ENCODE peak calls at places on chromosomes 13 and 19, in five cellular contexts. O is AG04450, T is stomach, Z is choroid plexus epithelial cell, X is ovary. G is an unnamed sample.

GRCh38 chr13:21777813-21778212 is 106.9 kb downstream of the FGF9 start:
- DNase-seq in X (no peak), O (no peak), Z (no peak), T (no peak), G (no peak)

GRCh38 chr19:51751655-51752054 is at the start of gene FPR1:
- DNase-seq in Z (peak), O (no peak), X (no peak), T (no peak), G (no peak)

GRCh38 chr19:21022996-21023395 is 2.5 kb downstream of the ZNF430 start:
- DNase-seq in T (no peak), Z (peak), X (no peak), O (no peak), G (peak)

GRCh38 chr13:37531054-37531453 is 67.5 kb downstream of the POSTN start:
- DNase-seq in T (no peak), O (no peak), X (no peak), Z (peak), G (no peak)

GRCh38 chr19:3095375-3096191 is 1.4 kb downstream of the GNA11 start:
- DNase-seq in T (no peak), X (no peak), O (no peak), Z (no peak), G (peak)

GRCh38 chr13:50529154-50529882 is 314.2 kb downstream of the DLEU7 start:
- DNase-seq in T (peak), O (peak), Z (peak), X (peak), G (peak)

GRCh38 chr13:45207319-45207718 is 6.5 kb upstream of the KCTD4 start:
- DNase-seq in X (no peak), Z (peak), T (no peak), O (no peak), G (peak)

GRCh38 chr19:19823916-19824315 is 2.4 kb upstream of the ZNF506 start:
- DNase-seq in X (no peak), O (no peak), Z (no peak), T (no peak), G (no peak)

GRCh38 chr19:1566392-1567115 is 1.6 kb downstream of the MEX3D start:
- DNase-seq in O (peak), T (peak), X (peak), Z (peak), G (peak)

GRCh38 chr19:46409146-46409545 is 4.2 kb downstream of the CCDC8 start:
- DNase-seq in X (no peak), T (no peak), O (no peak), Z (no peak), G (no peak)

GRCh38 chr13:41231025-41231677 is 32.2 kb downstream of the MTRF1 start:
- DNase-seq in T (no peak), Z (no peak), O (no peak), X (no peak), G (no peak)

GRCh38 chr13:23323946-23324709 is 109.4 kb downstream of the SACS start:
- DNase-seq in Z (no peak), O (no peak), X (no peak), T (no peak), G (peak)

GRCh38 chr13:99033814-99034213 is 56.0 kb upstream of the DOCK9 start:
- DNase-seq in O (no peak), Z (peak), T (no peak), X (no peak), G (peak)

GRCh38 chr19:15437355-15438123 is 12.2 kb downstream of the WIZ start:
- DNase-seq in T (peak), X (no peak), O (no peak), Z (peak), G (no peak)

GRCh38 chr19:40613669-40614594 is 12.8 kb downstream of the LTBP4 start:
- DNase-seq in O (peak), Z (peak), T (peak), X (peak), G (peak)

GRCh38 chr19:48818234-48818823 is 7.5 kb upstream of the BCAT2 start:
- DNase-seq in Z (no peak), X (no peak), T (peak), O (no peak), G (no peak)

GRCh38 chr13:80215368-80215767 is 125.6 kb downstream of the SPRY2 start:
- DNase-seq in O (peak), T (no peak), Z (peak), X (no peak), G (peak)

GRCh38 chr19:58586131-58586765 is 13.1 kb upstream of the MZF1 start:
- DNase-seq in O (no peak), T (no peak), Z (no peak), X (no peak), G (no peak)

GRCh38 chr13:74052402-74052928 is 81.7 kb downstream of the KLF12 start:
- DNase-seq in T (peak), Z (no peak), X (no peak), O (no peak), G (peak)

GRCh38 chr13:98503175-98504028 is 73.5 kb downstream of the STK24 start:
- DNase-seq in T (no peak), X (no peak), O (no peak), Z (peak), G (no peak)

GRCh38 chr19:47158879-47159509 is 28.4 kb downstream of the SAE1 start:
- DNase-seq in O (no peak), X (no peak), T (no peak), Z (peak), G (peak)

GRCh38 chr13:47890146-47890814 is 110.8 kb downstream of the SUCLA2 start:
- DNase-seq in X (no peak), O (no peak), T (no peak), Z (peak), G (no peak)

GRCh38 chr19:18898081-18898532 is 2.1 kb upstream of the CERS1 start:
- DNase-seq in T (no peak), X (peak), Z (no peak), O (no peak), G (no peak)

GRCh38 chr13:26872444-26873173 is 112.0 kb upstream of the GPR12 start:
- DNase-seq in Z (peak), O (no peak), X (no peak), T (peak), G (peak)

GRCh38 chr13:37211542-37211941 is 106.1 kb upstream of the CSNK1A1L start:
- DNase-seq in X (no peak), Z (no peak), T (no peak), O (no peak), G (no peak)

DNA sequence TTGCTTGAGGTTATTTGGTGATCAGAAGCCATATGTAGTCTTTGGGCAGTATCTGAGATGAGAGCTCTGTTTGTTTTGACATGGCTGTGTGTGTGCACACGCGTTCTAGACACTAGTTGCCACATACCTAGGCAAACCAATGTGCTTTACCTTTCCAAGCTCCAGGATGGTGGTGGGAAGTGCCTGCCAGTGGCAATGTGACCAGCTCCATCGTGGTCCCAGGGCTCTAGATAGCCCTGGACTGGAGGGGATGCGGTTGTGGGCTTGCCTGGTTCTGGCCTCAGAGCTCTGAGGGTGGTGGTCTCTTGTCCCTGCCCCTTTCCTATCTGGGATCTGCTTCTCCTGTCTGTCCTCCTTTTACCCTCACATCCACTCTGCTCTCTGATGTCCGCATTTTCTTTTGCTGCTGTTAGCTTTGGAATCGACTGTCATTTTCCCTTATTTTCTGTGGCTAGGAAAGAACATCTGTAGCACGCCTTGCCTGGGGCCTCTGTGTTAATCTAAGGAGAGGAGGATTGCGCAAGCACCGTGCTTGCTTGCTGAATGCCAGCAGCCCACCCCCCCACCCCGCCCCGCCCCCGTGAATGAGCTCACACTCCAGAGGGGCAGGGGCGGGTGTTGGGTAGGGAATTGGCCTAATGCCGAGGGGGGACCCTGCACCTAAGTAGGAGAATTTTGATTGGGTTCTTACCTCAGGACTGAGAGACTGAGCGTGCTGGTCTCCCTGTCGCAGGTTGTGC is 89.5 kb downstream of the ARHGEF7 start:
- DNase-seq in T (no peak), Z (peak), O (peak), X (peak), G (peak)
- H3K4me3 ChIP-seq in T (no peak), Z (peak), O (peak), X (no peak), G (no peak)

DNA sequence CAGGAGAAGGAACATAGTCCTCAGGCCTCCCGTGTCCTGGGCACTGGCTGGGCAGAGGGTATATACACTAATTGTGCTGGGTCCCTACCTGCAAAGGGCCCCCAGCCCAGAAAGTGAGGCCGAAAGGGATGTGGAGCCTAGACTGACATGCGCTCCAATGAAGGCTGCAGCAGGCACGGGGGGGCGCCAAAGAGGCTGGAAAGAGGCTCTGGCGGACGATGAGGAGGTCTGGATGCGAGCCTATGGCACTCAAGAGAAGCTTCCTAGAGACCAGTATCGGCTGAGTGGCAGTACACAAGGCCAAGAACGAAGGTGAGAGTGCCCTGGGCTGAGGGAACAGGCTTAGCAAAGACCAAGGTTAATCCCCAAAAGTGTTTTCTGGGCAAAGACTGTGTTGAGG is 16.6 kb downstream of the VRK3 start:
- DNase-seq in X (no peak), O (no peak), T (no peak), Z (peak), G (no peak)
- TF ChIP-seq CTCF in X (no peak), O (no peak), T (no peak), Z (peak), G (no peak)

GRCh38 chr19:50717891-50718254 is 1.7 kb downstream of the SHANK1 start:
- DNase-seq in T (no peak), O (no peak), Z (no peak), X (no peak), G (no peak)
- H3K4me3 ChIP-seq in T (peak), O (peak), Z (no peak), X (no peak), G (no peak)

GRCh38 chr13:83780201-83780600 is 102.1 kb downstream of the SLITRK1 start:
- DNase-seq in X (no peak), Z (peak), O (no peak), T (no peak), G (peak)
- TF ChIP-seq CTCF in X (no peak), Z (peak), O (peak), T (no peak), G (peak)

DNA sequence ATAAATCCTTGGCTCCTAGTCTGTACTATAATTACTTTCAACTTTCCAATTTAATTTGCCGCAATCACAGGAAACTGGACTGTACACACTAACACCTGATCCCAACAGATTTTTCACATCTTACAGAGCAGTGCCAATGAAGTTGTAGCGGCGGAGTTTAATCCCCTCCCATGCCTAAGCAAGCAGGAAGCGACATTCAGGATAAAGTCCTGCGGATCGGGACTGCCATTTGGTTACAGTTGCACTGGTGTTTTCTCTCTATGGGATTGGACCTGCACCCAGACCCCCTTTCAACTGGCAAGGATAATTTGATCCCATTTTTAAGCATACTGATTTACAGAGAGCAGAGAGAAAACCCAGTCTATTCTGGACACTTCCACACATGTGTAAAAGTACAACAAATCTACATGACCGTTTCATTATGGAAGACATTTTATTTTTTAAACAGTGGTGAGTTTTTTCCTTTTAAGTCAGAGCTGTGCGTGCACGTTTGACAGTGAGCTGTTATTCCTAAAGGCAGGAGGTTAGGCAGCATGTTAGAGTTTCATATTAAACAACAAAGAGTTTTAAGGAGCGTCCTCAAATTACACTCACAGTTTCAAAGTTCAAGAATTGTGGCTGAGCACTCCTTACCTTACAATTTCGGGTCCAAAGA is 141.8 kb upstream of the RFC3 start:
- DNase-seq in T (peak), Z (peak), X (no peak), O (no peak), G (peak)
- H3K4me3 ChIP-seq in T (peak), Z (peak), X (peak), O (peak), G (peak)

GRCh38 chr19:39412100-39412866 is at the start of gene PLEKHG2:
- DNase-seq in O (peak), Z (peak), X (peak), T (peak), G (peak)

GRCh38 chr19:39411832-39412099 is 703 bp upstream of the PLEKHG2 start:
- DNase-seq in O (peak), T (peak), Z (peak), X (peak), G (peak)

GRCh38 chr19:39413903-39414608 is 1.6 kb downstream of the PLEKHG2 start:
- DNase-seq in O (no peak), T (no peak), X (peak), Z (no peak), G (no peak)

GRCh38 chr19:39413269-39413902 is 917 bp downstream of the PLEKHG2 start:
- DNase-seq in T (no peak), O (no peak), Z (peak), X (peak), G (no peak)

DNA sequence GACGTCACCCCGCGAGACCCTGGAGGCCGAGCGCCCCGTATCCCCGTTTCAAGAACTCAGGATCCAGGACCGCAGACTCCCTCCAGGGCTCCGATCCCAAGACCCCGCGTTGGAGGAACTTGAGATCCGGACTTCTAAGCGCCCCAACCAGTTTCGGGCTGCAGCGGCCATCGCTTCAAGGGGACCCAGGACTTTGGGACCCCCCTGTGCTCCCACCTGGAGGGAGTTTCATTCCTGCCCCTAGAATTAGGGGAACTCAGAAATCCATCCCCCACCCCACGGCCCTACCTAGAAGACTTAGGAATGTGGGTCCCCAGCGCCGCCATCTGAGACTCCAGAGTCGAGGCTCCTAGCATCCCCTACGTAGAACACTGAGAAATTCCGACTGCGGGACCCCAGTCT is 399 bp downstream of the PLEKHG2 start:
- DNase-seq in T (no peak), X (no peak), Z (no peak), O (no peak), G (no peak)
- TF ChIP-seq CTCF in T (no peak), X (no peak), Z (no peak), O (no peak), G (no peak)

GRCh38 chr13:112791662-112792440 is 102.0 kb downstream of the ATP11A start:
- DNase-seq in O (no peak), T (peak), X (no peak), Z (no peak), G (peak)
- H3K4me3 ChIP-seq in O (no peak), T (no peak), X (no peak), Z (no peak), G (no peak)

DNA sequence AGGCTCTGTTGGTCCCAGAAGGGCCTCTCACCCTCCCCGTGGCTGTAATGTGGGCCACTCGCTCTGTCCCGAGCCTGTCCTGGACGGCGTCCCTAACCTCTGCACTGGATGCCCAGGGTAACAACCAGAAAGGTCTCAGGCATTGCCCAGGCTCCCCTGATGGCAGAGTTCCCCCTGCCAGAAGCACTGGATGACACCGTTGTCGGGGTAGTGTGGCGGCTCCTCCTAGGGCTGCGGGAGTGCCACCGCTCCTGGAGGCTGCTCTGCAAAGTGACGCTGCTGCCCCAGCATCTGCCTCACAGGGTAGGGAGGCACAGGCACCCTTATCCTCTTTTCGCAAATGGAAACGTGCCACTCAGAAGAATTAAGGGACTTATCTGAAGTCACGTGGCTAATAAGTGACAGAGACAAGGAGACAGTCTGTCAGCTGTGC is 32.0 kb downstream of the MPHOSPH8 start:
- DNase-seq in X (no peak), Z (no peak), T (no peak), O (no peak), G (no peak)
- TF ChIP-seq CTCF in X (no peak), Z (no peak), T (no peak), O (no peak), G (no peak)

GRCh38 chr13:109160357-109160756 is 530.9 kb downstream of the MYO16 start:
- DNase-seq in X (no peak), Z (no peak), O (no peak), T (no peak), G (no peak)

GRCh38 chr13:109159650-109160309 is 530.4 kb downstream of the MYO16 start:
- DNase-seq in X (no peak), T (no peak), Z (no peak), O (no peak), G (no peak)

GRCh38 chr13:109162248-109163051 is 533.0 kb downstream of the MYO16 start:
- DNase-seq in Z (no peak), T (no peak), X (no peak), O (no peak), G (peak)

GRCh38 chr13:109163052-109163413 is 533.6 kb downstream of the MYO16 start:
- DNase-seq in O (no peak), Z (no peak), X (no peak), T (no peak), G (no peak)

DNA sequence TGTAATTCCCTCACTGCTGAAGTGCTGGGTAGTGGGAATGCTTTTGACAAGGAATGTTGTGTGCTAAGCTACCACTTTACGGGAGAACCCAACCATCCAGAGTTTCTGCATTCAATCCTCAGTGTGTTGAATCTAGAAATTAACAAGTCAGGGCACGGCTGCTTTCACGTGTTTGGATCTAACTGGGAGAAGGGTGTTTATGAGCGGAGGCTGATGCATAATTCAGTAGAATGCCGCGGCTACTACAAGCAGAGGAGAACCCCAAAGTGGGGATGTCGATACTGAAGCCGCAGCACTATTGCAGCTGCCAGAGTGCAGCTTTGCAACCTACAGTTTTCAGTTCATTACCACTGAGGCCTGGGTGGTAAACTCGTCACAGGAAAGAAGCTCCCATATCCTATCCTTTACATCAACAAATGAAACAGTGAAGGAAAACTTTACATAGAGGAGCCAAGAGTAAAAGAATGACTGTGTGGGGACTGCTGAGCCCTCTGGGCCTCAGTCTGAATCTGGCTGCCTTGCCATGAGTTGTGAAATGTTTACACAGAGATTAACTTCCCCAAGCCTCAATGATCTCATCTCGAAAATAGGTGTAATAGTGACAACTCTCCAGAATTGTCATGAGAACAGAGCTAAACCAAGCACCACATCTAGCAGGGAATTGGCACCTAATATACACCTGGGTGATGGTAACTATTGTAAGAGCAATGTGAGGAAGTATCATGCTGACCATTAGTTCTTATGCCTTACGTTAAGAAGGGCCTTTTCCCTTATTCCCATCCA is 531.7 kb downstream of the MYO16 start:
- DNase-seq in X (no peak), T (no peak), Z (no peak), O (no peak), G (peak)
- H3K4me3 ChIP-seq in X (no peak), T (no peak), Z (no peak), O (no peak), G (no peak)

G was measured in epithelial cell of esophagus.